ENCODE peak calls at places on chromosomes 12 and 14, in eight cellular contexts. E, G, L, R, J, H, Q and U are unnamed samples.

GRCh38 chr14:94404561-94404960 is 16.2 kb upstream of the SERPINA1 start:
- ATAC-seq in R (no peak), E (no peak), Q (no peak), H (no peak), J (no peak), G (no peak), L (no peak), U (no peak)

GRCh38 chr14:22650046-22650739 is 6.0 kb upstream of the OR6J1 start:
- ATAC-seq in H (no peak), G (no peak), J (no peak), R (no peak), L (no peak), E (no peak), Q (no peak), U (no peak)

GRCh38 chr12:6970096-6970527 is 352 bp downstream of the PHB2 start:
- ATAC-seq in E (peak; percentile 47), G (peak; percentile 63), R (peak; percentile 39), Q (peak; percentile 56), J (peak; percentile 63), H (peak; percentile 15), L (peak; percentile 46), U (no peak)

GRCh38 chr14:100446572-100446971 is 123.4 kb downstream of the SLC25A47 start:
- ATAC-seq in J (no peak), L (no peak), E (no peak), G (no peak), Q (peak; percentile 92), H (peak; percentile 90), R (peak; percentile 58), U (no peak)

GRCh38 chr14:75831971-75832370 is 149.8 kb downstream of the TGFB3 start:
- ATAC-seq in J (peak; percentile 77), L (peak; percentile 67), G (no peak), E (no peak), H (peak; percentile 57), R (no peak), Q (no peak), U (no peak)

GRCh38 chr14:71231521-71232393 is 324.5 kb downstream of the PCNX1 start:
- ATAC-seq in E (peak; percentile 98), Q (peak; percentile 80), G (peak; percentile 55), R (peak; percentile 83), H (peak; percentile 91), L (no peak), J (peak; percentile 48), U (no peak)

GRCh38 chr12:3713483-3713882 is 39.4 kb downstream of the CRACR2A start:
- ATAC-seq in G (no peak), J (no peak), R (no peak), L (no peak), Q (no peak), H (no peak), E (no peak), U (no peak)

GRCh38 chr12:59149995-59150642 is 229.8 kb upstream of the LRIG3 start:
- ATAC-seq in R (peak; percentile 98), G (peak; percentile 96), E (peak; percentile 100), Q (peak; percentile 96), L (peak; percentile 93), J (peak; percentile 89), H (peak; percentile 87), U (peak; percentile 63)

GRCh38 chr12:120228041-120228290 is 27.1 kb upstream of the RPLP0 start:
- ATAC-seq in Q (no peak), G (no peak), R (no peak), L (no peak), J (no peak), E (no peak), H (no peak), U (no peak)

GRCh38 chr14:43155258-43155657 is 1351.8 kb downstream of the FSCB start:
- ATAC-seq in G (no peak), J (no peak), R (no peak), H (no peak), E (no peak), Q (no peak), L (no peak), U (no peak)

GRCh38 chr14:34843011-34843554 is 32.1 kb downstream of the BAZ1A start:
- ATAC-seq in J (peak; percentile 48), H (peak; percentile 83), L (peak; percentile 81), R (peak; percentile 61), Q (no peak), G (peak; percentile 75), E (peak; percentile 82), U (no peak)

DNA sequence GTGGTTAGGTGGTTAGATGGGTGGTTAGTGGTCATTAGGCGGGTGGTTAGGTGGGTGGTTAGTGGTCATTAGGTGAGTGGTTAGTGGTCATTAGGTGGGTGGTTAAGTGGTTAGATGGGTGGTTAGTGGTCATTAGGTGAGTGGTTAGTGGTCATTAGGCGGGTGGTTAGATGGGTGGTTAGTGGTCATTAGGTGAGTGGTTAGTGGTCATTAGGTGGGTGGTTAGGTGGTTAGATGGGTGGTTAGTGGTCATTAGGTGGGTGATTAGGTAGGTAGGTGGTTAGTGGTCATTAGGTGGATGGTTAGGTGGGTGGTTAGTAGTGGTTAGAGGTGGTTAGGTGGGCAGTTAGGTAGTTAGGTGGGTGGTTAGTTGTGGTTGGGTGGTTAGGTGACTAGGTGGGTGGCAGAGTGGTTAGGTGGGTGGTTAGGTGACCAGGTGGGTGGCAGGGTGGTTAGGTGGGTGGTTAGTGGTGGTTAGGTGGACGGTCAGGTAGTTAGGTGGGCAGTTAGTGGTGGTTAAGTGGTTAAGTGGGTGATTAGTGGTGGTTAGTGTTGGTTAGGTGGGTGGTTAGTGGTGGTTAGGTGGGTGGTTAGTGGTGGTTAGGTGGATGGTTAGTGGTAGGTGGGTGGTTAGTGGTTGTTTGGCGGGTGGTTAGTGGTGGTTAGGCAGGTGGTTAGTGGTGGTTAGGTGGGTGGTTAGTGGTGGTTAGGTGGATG is 8.0 kb upstream of the TMEM119 start:
- ATAC-seq in G (no peak), H (no peak), R (no peak), Q (no peak), J (no peak), L (no peak), E (no peak), U (no peak)
- TF ChIP-seq POLR2AphosphoS5 in G (no peak), H (no peak), R (no peak), Q (no peak), J (no peak), L (no peak), E (no peak), U (no peak)

DNA sequence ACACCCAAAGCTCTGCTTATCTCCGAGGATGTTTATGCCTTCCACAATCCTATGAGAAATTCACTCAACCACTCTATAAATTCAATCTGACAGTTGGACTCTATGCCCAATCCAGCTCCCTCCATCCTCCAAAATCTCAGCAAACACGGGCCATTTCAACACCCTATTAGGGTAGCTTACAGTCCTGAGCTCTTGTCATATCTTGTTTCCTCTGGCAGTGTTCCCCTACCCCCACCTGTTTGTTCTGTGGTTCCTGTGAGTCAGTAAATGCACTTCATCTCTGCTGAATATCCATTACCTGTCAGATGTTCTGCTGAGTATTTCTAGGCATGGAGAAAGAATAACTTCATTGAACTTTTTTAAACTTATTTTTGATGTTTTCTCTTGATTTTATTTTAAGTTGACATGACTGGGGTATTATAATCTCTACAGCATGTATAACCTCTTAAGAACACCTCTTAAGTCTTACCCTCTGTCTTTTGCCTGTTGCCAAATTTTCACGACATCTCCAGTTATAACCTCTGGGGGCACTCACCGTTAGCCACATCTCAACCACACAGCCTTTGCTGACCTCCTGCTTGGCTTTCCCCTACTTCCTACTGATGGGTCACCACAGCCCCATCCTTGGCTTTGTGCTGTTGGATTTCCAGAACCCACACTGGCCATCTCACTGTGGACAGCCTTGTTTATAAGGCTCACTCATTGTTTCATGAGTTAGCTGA is 317.0 kb upstream of the TMPO start:
- ATAC-seq in L (no peak), R (peak; percentile 64), H (no peak), J (no peak), E (peak; percentile 72), Q (peak; percentile 63), G (no peak), U (no peak)
- TF ChIP-seq POLR2AphosphoS5 in L (no peak), R (no peak), H (no peak), J (no peak), E (no peak), Q (no peak), G (no peak), U (no peak)

GRCh38 chr12:93166891-93167307 is 210.8 kb upstream of the NUDT4 start:
- ATAC-seq in Q (no peak), G (no peak), H (no peak), R (no peak), J (no peak), L (no peak), E (peak; percentile 86), U (no peak)
- TF ChIP-seq POLR2AphosphoS5 in Q (no peak), G (no peak), H (no peak), R (no peak), J (no peak), L (no peak), E (peak; percentile 48), U (no peak)

GRCh38 chr12:86744547-86745212 is 488.5 kb upstream of the MGAT4C start:
- ATAC-seq in L (no peak), G (no peak), H (no peak), E (no peak), J (no peak), Q (no peak), R (no peak), U (no peak)

GRCh38 chr12:86748874-86749273 is 492.7 kb upstream of the MGAT4C start:
- ATAC-seq in G (no peak), E (no peak), R (no peak), L (no peak), Q (no peak), H (no peak), J (no peak), U (no peak)
- TF ChIP-seq POLR2AphosphoS5 in G (no peak), E (no peak), R (no peak), L (no peak), Q (no peak), H (no peak), J (no peak), U (no peak)

DNA sequence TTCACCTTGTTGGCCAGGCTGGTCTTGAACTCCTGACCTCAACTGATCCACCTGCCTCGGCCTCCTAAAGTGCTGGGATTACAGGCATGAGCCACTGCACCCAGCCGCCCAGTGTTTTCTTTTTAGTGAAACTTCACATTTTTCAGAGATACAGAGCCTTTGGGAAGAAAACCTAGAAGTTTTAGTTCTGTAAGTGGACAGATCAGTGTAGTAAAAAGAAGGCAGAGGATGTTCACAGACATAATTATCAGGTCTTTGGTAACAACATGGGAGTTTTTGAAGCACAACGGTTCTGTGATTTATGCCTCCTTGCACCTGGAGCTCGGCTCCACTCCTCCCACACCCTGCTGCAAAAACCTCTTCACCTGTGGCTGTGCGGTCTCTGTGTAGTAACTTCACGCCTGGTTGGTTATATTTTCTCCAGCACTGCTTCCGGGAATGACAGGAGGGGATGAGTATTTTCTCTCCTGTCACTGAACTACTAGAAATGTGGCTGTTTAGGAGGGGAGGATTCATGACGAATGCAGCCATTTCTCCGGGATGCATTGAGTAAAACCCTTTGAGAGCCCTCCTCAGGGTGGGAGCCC is 67.0 kb downstream of the ARF6 start:
- ATAC-seq in J (no peak), E (peak; percentile 82), H (no peak), G (peak; percentile 56), R (peak; percentile 44), L (no peak), Q (no peak), U (no peak)
- TF ChIP-seq POLR2AphosphoS5 in J (no peak), E (no peak), H (no peak), G (no peak), R (no peak), L (no peak), Q (no peak), U (no peak)

GRCh38 chr12:46179693-46180452 is 89.0 kb downstream of the SLC38A1 start:
- ATAC-seq in R (no peak), E (peak; percentile 70), L (no peak), Q (no peak), H (no peak), J (no peak), G (peak; percentile 24), U (no peak)
- TF ChIP-seq POLR2AphosphoS5 in R (no peak), E (no peak), L (no peak), Q (no peak), H (no peak), J (no peak), G (no peak), U (no peak)